ENCODE peak calls at places on chromosomes 3 and 15, in four cellular contexts. One of them, this sample, is unnamed. For H3K36me3 and H3K27me3, the result is how much of the 10 kb centered on the place peaks cover.

GRCh38 chr3:47283596-47284364 is 1.0 kb downstream of the KLHL18 start:
- DNase-seq in left lung: no peak
- DNase-seq in CD8-positive, alpha-beta T cell: no peak
- DNase-seq in heart right ventricle: no peak
- DNase-seq in this sample: peak

GRCh38 chr3:127442551-127442950 is 148.0 kb downstream of the TPRA1 start:
- DNase-seq in left lung: no peak
- DNase-seq in heart right ventricle: no peak
- DNase-seq in CD8-positive, alpha-beta T cell: no peak
- DNase-seq in this sample: peak

GRCh38 chr3:67706934-67707333 is 52.5 kb upstream of the SUCLG2 start:
- DNase-seq in heart right ventricle: no peak
- DNase-seq in CD8-positive, alpha-beta T cell: no peak
- DNase-seq in left lung: no peak
- DNase-seq in this sample: no peak

GRCh38 chr3:86814918-86815655 is 175.9 kb downstream of the VGLL3 start:
- DNase-seq in left lung: no peak
- DNase-seq in heart right ventricle: no peak
- DNase-seq in CD8-positive, alpha-beta T cell: no peak
- DNase-seq in this sample: no peak

GRCh38 chr3:46027021-46027705 is at the start of gene XCR1:
- DNase-seq in CD8-positive, alpha-beta T cell: no peak
- DNase-seq in left lung: no peak
- DNase-seq in heart right ventricle: no peak
- DNase-seq in this sample: no peak

GRCh38 chr15:92663250-92663951 is 7.8 kb upstream of the FAM174B start:
- DNase-seq in CD8-positive, alpha-beta T cell: no peak
- DNase-seq in left lung: no peak
- DNase-seq in heart right ventricle: no peak
- DNase-seq in this sample: no peak

GRCh38 chr15:96424674-96425073 is 94.2 kb downstream of the NR2F2 start:
- DNase-seq in heart right ventricle: no peak
- DNase-seq in left lung: no peak
- DNase-seq in CD8-positive, alpha-beta T cell: no peak
- DNase-seq in this sample: no peak

GRCh38 chr15:62857411-62857853 is 185.1 kb upstream of the TPM1 start:
- DNase-seq in left lung: peak
- DNase-seq in heart right ventricle: no peak
- DNase-seq in CD8-positive, alpha-beta T cell: no peak
- DNase-seq in this sample: peak

GRCh38 chr3:196122021-196122687 is 40.3 kb upstream of the TFRC start:
- DNase-seq in CD8-positive, alpha-beta T cell: no peak
- DNase-seq in heart right ventricle: no peak
- DNase-seq in left lung: no peak
- DNase-seq in this sample: no peak

GRCh38 chr15:66841953-66842681 is 140.1 kb downstream of the SMAD6 start:
- DNase-seq in left lung: peak
- DNase-seq in CD8-positive, alpha-beta T cell: no peak
- DNase-seq in heart right ventricle: peak
- DNase-seq in this sample: peak

GRCh38 chr3:32571192-32571485 is 481 bp upstream of the DYNC1LI1 start:
- DNase-seq in CD8-positive, alpha-beta T cell: no peak
- DNase-seq in left lung: no peak
- DNase-seq in heart right ventricle: no peak
- DNase-seq in this sample: no peak

GRCh38 chr15:90184786-90185704 is 16.1 kb upstream of the SEMA4B start:
- DNase-seq in heart right ventricle: peak
- DNase-seq in left lung: peak
- DNase-seq in CD8-positive, alpha-beta T cell: peak
- DNase-seq in this sample: peak

GRCh38 chr15:72312605-72313447 is 7.1 kb downstream of the CELF6 start:
- DNase-seq in CD8-positive, alpha-beta T cell: peak
- DNase-seq in heart right ventricle: peak
- DNase-seq in left lung: peak
- DNase-seq in this sample: peak

GRCh38 chr15:77251662-77252061 is 168.2 kb downstream of the PEAK1 start:
- DNase-seq in heart right ventricle: no peak
- DNase-seq in CD8-positive, alpha-beta T cell: no peak
- DNase-seq in left lung: no peak
- DNase-seq in this sample: no peak

GRCh38 chr3:55487376-55488241 is 503 bp upstream of the WNT5A start:
- DNase-seq in heart right ventricle: peak
- DNase-seq in left lung: peak
- DNase-seq in CD8-positive, alpha-beta T cell: no peak
- DNase-seq in this sample: peak

GRCh38 chr15:45660231-45660979 is 25.6 kb downstream of the SQOR start:
- DNase-seq in heart right ventricle: no peak
- DNase-seq in left lung: no peak
- DNase-seq in CD8-positive, alpha-beta T cell: no peak
- DNase-seq in this sample: peak

GRCh38 chr15:88878720-88879184 is 16.6 kb downstream of the HAPLN3 start:
- DNase-seq in left lung: no peak
- DNase-seq in CD8-positive, alpha-beta T cell: peak
- DNase-seq in heart right ventricle: peak
- DNase-seq in this sample: no peak

GRCh38 chr3:24086597-24087369 is 141.7 kb downstream of the NR1D2 start:
- DNase-seq in CD8-positive, alpha-beta T cell: no peak
- DNase-seq in left lung: no peak
- DNase-seq in heart right ventricle: no peak
- DNase-seq in this sample: no peak

GRCh38 chr3:46862689-46863020 is 589 bp downstream of the MYL3 start:
- DNase-seq in left lung: no peak
- DNase-seq in CD8-positive, alpha-beta T cell: no peak
- DNase-seq in heart right ventricle: no peak
- DNase-seq in this sample: no peak

GRCh38 chr3:123019591-123019990 is 8.0 kb downstream of the SEMA5B start:
- DNase-seq in CD8-positive, alpha-beta T cell: no peak
- DNase-seq in left lung: no peak
- DNase-seq in heart right ventricle: no peak
- DNase-seq in this sample: no peak

GRCh38 chr3:131806736-131807135 is 228.1 kb downstream of the CPNE4 start:
- DNase-seq in left lung: no peak
- DNase-seq in CD8-positive, alpha-beta T cell: no peak
- DNase-seq in heart right ventricle: no peak
- DNase-seq in this sample: no peak

GRCh38 chr15:80480909-80481308 is 76.7 kb downstream of the ARNT2 start:
- DNase-seq in left lung: no peak
- DNase-seq in heart right ventricle: peak
- DNase-seq in CD8-positive, alpha-beta T cell: no peak
- DNase-seq in this sample: peak

GRCh38 chr3:37291275-37291700 is 116.9 kb upstream of the LRRFIP2 start:
- DNase-seq in left lung: no peak
- DNase-seq in heart right ventricle: no peak
- DNase-seq in CD8-positive, alpha-beta T cell: no peak
- DNase-seq in this sample: no peak

GRCh38 chr15:40493089-40493840 is 22.5 kb downstream of the CHST14 start:
- DNase-seq in CD8-positive, alpha-beta T cell: no peak
- DNase-seq in heart right ventricle: no peak
- DNase-seq in left lung: no peak
- DNase-seq in this sample: no peak

GRCh38 chr3:134357914-134358811 is 16.1 kb downstream of the AMOTL2 start:
- DNase-seq in CD8-positive, alpha-beta T cell: no peak
- DNase-seq in heart right ventricle: no peak
- DNase-seq in left lung: peak
- DNase-seq in this sample: peak

GRCh38 chr15:40471105-40471777 is 457 bp downstream of the CHST14 start:
- DNase-seq in CD8-positive, alpha-beta T cell: no peak
- DNase-seq in heart right ventricle: peak
- DNase-seq in left lung: no peak
- DNase-seq in this sample: no peak

GRCh38 chr3:12175844-12176453 is 17.2 kb upstream of the TIMP4 start:
- DNase-seq in left lung: peak
- DNase-seq in CD8-positive, alpha-beta T cell: no peak
- DNase-seq in heart right ventricle: peak
- DNase-seq in this sample: peak

GRCh38 chr15:92797168-92798052 is 102.7 kb upstream of the CHD2 start:
- DNase-seq in heart right ventricle: no peak
- DNase-seq in left lung: peak
- DNase-seq in CD8-positive, alpha-beta T cell: no peak
- DNase-seq in this sample: no peak

GRCh38 chr15:43093026-43093425 is 12.8 kb downstream of the UBR1 start:
- DNase-seq in CD8-positive, alpha-beta T cell: no peak
- DNase-seq in heart right ventricle: no peak
- DNase-seq in left lung: no peak
- DNase-seq in this sample: no peak

GRCh38 chr3:154132777-154133375 is 11.7 kb downstream of the ARHGEF26 start:
- DNase-seq in left lung: no peak
- DNase-seq in CD8-positive, alpha-beta T cell: no peak
- DNase-seq in heart right ventricle: no peak
- DNase-seq in this sample: no peak

GRCh38 chr15:99732268-99732641 is 982 bp downstream of the LYSMD4 start:
- DNase-seq in CD8-positive, alpha-beta T cell: no peak
- DNase-seq in left lung: no peak
- DNase-seq in heart right ventricle: no peak
- DNase-seq in this sample: no peak

GRCh38 chr15:65832549-65833364 is 36.5 kb upstream of the RAB11A start:
- DNase-seq in CD8-positive, alpha-beta T cell: peak
- DNase-seq in heart right ventricle: peak
- DNase-seq in left lung: peak
- DNase-seq in this sample: peak
- TF ChIP-seq CTCF in CD8-positive, alpha-beta T cell: no peak
- TF ChIP-seq CTCF in heart right ventricle: no peak
- TF ChIP-seq CTCF in left lung: no peak
- TF ChIP-seq CTCF in this sample: no peak

GRCh38 chr3:58074997-58075396 is 66.8 kb downstream of the FLNB start:
- DNase-seq in heart right ventricle: no peak
- DNase-seq in left lung: no peak
- DNase-seq in CD8-positive, alpha-beta T cell: no peak
- DNase-seq in this sample: no peak

GRCh38 chr3:58073315-58074125 is 65.3 kb downstream of the FLNB start:
- DNase-seq in heart right ventricle: no peak
- DNase-seq in CD8-positive, alpha-beta T cell: no peak
- DNase-seq in left lung: no peak
- DNase-seq in this sample: peak

GRCh38 chr3:58072046-58072445 is 63.8 kb downstream of the FLNB start:
- DNase-seq in CD8-positive, alpha-beta T cell: no peak
- DNase-seq in heart right ventricle: no peak
- DNase-seq in left lung: no peak
- DNase-seq in this sample: no peak

GRCh38 chr3:58071480-58071971 is 63.3 kb downstream of the FLNB start:
- DNase-seq in left lung: no peak
- DNase-seq in heart right ventricle: no peak
- DNase-seq in CD8-positive, alpha-beta T cell: no peak
- DNase-seq in this sample: no peak

GRCh38 chr3:58074126-58074715 is 66.0 kb downstream of the FLNB start:
- DNase-seq in left lung: no peak
- DNase-seq in heart right ventricle: no peak
- DNase-seq in CD8-positive, alpha-beta T cell: no peak
- DNase-seq in this sample: no peak
- H3K36me3 ChIP-seq in left lung: under half
- H3K36me3 ChIP-seq in heart right ventricle: under half
- H3K36me3 ChIP-seq in CD8-positive, alpha-beta T cell: under half
- H3K36me3 ChIP-seq in this sample: under half

DNA sequence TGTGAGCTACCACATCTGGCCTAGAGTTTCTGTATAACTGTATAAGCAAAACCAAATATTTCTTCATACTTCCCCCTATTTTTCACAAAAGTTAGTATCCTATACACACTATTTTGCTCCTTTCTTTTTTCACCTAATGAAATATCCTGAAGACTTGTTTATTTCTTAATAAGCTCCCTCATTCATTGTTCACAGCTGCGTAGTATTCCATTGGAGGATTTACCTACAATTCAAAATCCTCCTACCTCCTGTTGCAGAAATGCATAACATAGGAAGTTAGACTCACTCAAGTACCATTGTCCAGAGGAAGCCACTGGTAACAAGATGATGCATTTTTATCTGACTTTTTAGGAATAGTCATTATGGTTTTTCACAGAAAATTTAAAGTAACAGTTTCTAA is 29.6 kb upstream of the TBC1D21 start:
- DNase-seq in heart right ventricle: no peak
- DNase-seq in CD8-positive, alpha-beta T cell: no peak
- DNase-seq in left lung: no peak
- DNase-seq in this sample: no peak
- H3K27me3 ChIP-seq in heart right ventricle: under half
- H3K27me3 ChIP-seq in CD8-positive, alpha-beta T cell: under half
- H3K27me3 ChIP-seq in left lung: under half
- H3K27me3 ChIP-seq in this sample: under half

DNA sequence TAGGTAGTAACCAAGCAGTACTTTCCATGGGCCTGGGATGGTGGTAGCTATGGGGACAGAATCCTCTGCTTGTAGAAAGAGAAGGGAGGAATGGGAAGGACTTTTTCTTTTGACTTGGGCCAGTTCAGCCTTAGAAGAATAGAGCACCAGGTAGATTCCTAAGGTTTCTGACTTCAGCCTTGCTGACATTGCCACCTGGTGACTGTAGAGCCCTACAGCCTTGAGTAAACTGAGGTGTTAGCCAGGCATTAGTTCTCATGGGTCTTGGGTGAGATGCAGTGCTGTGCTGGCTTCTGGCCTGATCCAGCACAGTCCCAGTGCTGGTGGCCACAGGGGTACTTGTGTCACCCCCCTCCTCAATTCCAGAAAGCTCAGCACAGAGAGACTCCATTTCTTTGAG is 171.1 kb downstream of the ZBBX start:
- DNase-seq in left lung: no peak
- DNase-seq in CD8-positive, alpha-beta T cell: no peak
- DNase-seq in heart right ventricle: no peak
- DNase-seq in this sample: no peak
- TF ChIP-seq CTCF in left lung: no peak
- TF ChIP-seq CTCF in CD8-positive, alpha-beta T cell: no peak
- TF ChIP-seq CTCF in heart right ventricle: no peak
- TF ChIP-seq CTCF in this sample: no peak

GRCh38 chr3:49132437-49133225 is at the start of gene LAMB2:
- DNase-seq in CD8-positive, alpha-beta T cell: no peak
- DNase-seq in left lung: peak
- DNase-seq in heart right ventricle: peak
- DNase-seq in this sample: peak

GRCh38 chr3:49131576-49131975 is 1.3 kb downstream of the LAMB2 start:
- DNase-seq in CD8-positive, alpha-beta T cell: no peak
- DNase-seq in left lung: no peak
- DNase-seq in heart right ventricle: no peak
- DNase-seq in this sample: no peak

GRCh38 chr3:49133226-49133951 is 539 bp upstream of the LAMB2 start:
- DNase-seq in CD8-positive, alpha-beta T cell: no peak
- DNase-seq in heart right ventricle: peak
- DNase-seq in left lung: peak
- DNase-seq in this sample: peak

GRCh38 chr3:49132073-49132436 is 795 bp downstream of the LAMB2 start:
- DNase-seq in heart right ventricle: no peak
- DNase-seq in CD8-positive, alpha-beta T cell: no peak
- DNase-seq in left lung: no peak
- DNase-seq in this sample: no peak

GRCh38 chr3:49131040-49131439 is 1.8 kb downstream of the LAMB2 start:
- DNase-seq in CD8-positive, alpha-beta T cell: no peak
- DNase-seq in heart right ventricle: no peak
- DNase-seq in left lung: no peak
- DNase-seq in this sample: no peak
- H3K36me3 ChIP-seq in CD8-positive, alpha-beta T cell: under half
- H3K36me3 ChIP-seq in heart right ventricle: half or more
- H3K36me3 ChIP-seq in left lung: under half
- H3K36me3 ChIP-seq in this sample: under half

This sample was measured in sigmoid colon.